ENCODE peak calls at places on chromosomes 6 and 20, in five cellular contexts. R is lung, P is left ventricle myocardium inferior, Q is ovary, H is heart right ventricle. T is an unnamed sample. For H3K36me3, the result is how much of the 10 kb centered on the place peaks cover.

GRCh38 chr6:88105741-88106340 is 58.2 kb downstream of the SPACA1 start:
- DNase-seq in R (no peak), P (no peak), Q (no peak), H (no peak), T (no peak)

GRCh38 chr6:108406943-108407342 is 112.1 kb downstream of the AFG1L start:
- DNase-seq in R (no peak), P (no peak), Q (no peak), H (no peak), T (no peak)

GRCh38 chr6:165417298-165417865 is 108.0 kb upstream of the C6orf118 start:
- DNase-seq in R (no peak), P (no peak), Q (no peak), H (no peak), T (no peak)

GRCh38 chr6:100999034-100999597 is 118.0 kb upstream of the ASCC3 start:
- DNase-seq in R (no peak), P (no peak), Q (no peak), H (no peak), T (no peak)

GRCh38 chr6:156686429-156686939 is 90.7 kb upstream of the ARID1B start:
- DNase-seq in R (no peak), P (no peak), Q (no peak), H (peak), T (peak)

GRCh38 chr6:22512716-22513452 is 56.5 kb upstream of the HDGFL1 start:
- DNase-seq in R (no peak), P (no peak), Q (no peak), H (no peak), T (no peak)

GRCh38 chr20:6434131-6434530 is 311.3 kb upstream of the FERMT1 start:
- DNase-seq in R (no peak), P (no peak), Q (no peak), H (no peak), T (no peak)

GRCh38 chr20:64186071-64186598 is 21.9 kb downstream of the MYT1 start:
- DNase-seq in R (no peak), P (no peak), Q (no peak), H (no peak), T (no peak)

GRCh38 chr6:131958095-131958494 is 6.9 kb upstream of the CCN2 start:
- DNase-seq in R (no peak), P (no peak), Q (no peak), H (no peak), T (no peak)

DNA sequence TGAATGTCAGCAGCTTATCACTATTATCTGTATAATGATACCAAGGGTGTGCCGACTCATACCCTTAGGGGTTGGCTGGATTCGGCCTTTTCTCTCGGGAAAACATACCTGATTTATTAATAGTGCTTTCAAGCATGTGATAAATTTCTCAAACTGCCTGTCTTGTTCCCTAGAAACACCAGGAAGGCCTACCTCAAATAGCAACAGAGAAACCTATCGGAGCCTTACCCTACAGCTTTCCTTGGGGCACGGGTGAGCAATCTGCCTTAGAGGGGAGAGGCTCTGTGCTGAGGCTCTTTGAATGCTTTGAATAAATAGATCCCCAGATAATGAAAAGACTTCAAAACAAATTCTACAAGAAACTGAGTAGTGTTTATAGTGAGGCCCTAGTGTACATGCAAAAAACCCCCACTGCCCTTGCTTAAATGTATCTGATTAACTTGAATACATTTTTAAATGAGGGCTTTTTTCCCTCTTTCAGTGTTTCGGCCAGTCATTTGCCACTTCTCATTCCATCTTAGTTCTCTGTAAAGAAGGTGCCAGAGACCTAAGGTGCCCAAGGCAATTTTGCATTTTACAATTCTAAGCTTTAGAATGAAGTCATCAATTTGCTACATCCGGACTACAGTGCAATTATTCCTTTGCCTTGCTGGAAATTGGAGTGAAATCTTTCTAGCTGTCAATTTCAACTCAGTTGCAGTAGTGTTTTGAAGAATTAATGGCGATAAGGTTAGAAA is 320.1 kb downstream of the ESR1 start:
- DNase-seq in R (no peak), P (no peak), Q (no peak), H (no peak), T (no peak)
- TF ChIP-seq CTCF in R (no peak), P (no peak), Q (no peak), H (no peak), T (no peak)

GRCh38 chr20:5127859-5128409 is 1.1 kb downstream of the CDS2 start:
- DNase-seq in R (no peak), P (no peak), Q (no peak), H (no peak), T (no peak)

GRCh38 chr20:5128886-5129285 is 2.1 kb downstream of the CDS2 start:
- DNase-seq in R (no peak), P (no peak), Q (no peak), H (no peak), T (no peak)

GRCh38 chr20:5135363-5136012 is 8.7 kb downstream of the CDS2 start:
- DNase-seq in R (no peak), P (no peak), Q (no peak), H (no peak), T (no peak)

GRCh38 chr20:5133998-5134397 is 7.2 kb downstream of the CDS2 start:
- DNase-seq in R (peak), P (no peak), Q (no peak), H (no peak), T (no peak)

DNA sequence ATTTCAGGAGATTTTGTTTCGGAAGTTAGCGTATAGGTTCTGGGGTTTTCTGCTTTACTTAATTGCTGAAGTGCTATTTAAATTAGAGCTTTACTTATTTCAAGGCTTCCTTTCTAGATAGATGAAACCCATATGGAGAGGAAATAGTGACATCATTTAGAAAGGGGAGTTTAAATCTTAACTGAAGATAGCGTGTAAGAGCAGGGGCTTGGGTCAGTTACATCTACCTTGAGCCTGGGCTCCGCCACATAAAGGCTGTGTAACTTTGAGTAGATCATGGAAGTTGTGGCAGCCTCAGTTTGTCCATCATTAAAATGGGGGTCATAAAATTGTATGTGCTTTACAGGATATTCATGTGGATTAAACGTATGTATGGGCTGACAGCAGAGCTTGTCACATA is 4.7 kb downstream of the CDS2 start:
- DNase-seq in R (no peak), P (no peak), Q (no peak), H (no peak), T (no peak)
- H3K27ac ChIP-seq in R (peak), P (peak), Q (no peak), H (peak), T (no peak)

DNA sequence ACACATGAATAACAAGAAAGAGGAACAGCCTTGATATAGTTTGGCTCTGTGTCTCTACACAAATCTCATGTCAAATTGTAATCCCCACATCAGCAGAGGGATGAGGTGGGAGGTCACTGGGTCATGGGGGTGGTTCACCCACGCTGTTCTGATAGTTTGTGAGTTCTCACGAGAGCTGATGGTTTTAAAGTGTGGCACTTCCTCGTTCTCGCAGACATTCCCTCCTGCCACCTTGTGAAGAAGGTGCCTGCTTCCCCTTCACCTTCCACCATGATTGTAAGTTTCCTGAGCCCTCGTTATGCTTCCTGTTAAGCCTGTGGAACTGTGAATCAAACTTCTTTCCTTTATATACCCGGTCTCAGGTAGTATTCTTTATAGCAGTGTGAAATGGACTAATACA is 13.1 kb downstream of the SRPK1 start:
- DNase-seq in R (no peak), P (no peak), Q (no peak), H (no peak), T (no peak)
- H3K36me3 ChIP-seq in R (under half), P (under half), Q (under half), H (under half), T (half or more)

DNA sequence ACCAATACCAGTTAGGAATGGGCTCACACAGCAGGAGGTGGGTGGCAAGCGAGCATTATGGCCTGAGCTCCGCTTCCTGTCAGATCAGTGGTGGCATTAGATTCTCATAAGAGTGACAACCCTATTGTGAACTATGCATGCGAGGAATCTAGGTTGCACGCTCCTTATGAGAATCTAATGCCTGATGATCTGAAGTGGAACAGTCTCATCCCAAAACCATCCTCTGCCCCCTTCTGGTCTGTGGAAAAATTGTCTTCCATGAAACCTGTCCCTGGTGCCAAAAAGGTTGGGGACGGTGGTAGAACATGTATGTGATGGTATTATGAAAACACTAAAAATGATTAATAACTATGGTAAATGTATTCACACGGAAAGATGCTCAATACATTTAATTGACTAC is 99.7 kb upstream of the HIVEP1 start:
- DNase-seq in R (no peak), P (no peak), Q (no peak), H (no peak), T (no peak)
- TF ChIP-seq CTCF in R (no peak), P (no peak), Q (no peak), H (no peak), T (peak)

GRCh38 chr6:7671581-7671980 is 54.3 kb upstream of the BMP6 start:
- DNase-seq in R (no peak), P (no peak), Q (no peak), H (no peak), T (no peak)
- H3K27ac ChIP-seq in R (no peak), P (no peak), Q (no peak), H (no peak), T (no peak)

GRCh38 chr6:111572216-111572706 is 33.4 kb downstream of the TRAF3IP2 start:
- DNase-seq in R (no peak), P (no peak), Q (no peak), H (no peak), T (no peak)
- H3K36me3 ChIP-seq in R (under half), P (under half), Q (under half), H (under half), T (under half)

GRCh38 chr20:33180169-33180568 is 12.2 kb downstream of the BPIFA2 start:
- DNase-seq in R (no peak), P (no peak), Q (no peak), H (no peak), T (no peak)

GRCh38 chr20:33183292-33183691 is 15.3 kb downstream of the BPIFA2 start:
- DNase-seq in R (no peak), P (no peak), Q (no peak), H (no peak), T (no peak)

GRCh38 chr20:33177866-33178265 is 9.9 kb downstream of the BPIFA2 start:
- DNase-seq in R (no peak), P (no peak), Q (no peak), H (no peak), T (no peak)

GRCh38 chr20:33178726-33179125 is 10.8 kb downstream of the BPIFA2 start:
- DNase-seq in R (peak), P (no peak), Q (no peak), H (no peak), T (no peak)

DNA sequence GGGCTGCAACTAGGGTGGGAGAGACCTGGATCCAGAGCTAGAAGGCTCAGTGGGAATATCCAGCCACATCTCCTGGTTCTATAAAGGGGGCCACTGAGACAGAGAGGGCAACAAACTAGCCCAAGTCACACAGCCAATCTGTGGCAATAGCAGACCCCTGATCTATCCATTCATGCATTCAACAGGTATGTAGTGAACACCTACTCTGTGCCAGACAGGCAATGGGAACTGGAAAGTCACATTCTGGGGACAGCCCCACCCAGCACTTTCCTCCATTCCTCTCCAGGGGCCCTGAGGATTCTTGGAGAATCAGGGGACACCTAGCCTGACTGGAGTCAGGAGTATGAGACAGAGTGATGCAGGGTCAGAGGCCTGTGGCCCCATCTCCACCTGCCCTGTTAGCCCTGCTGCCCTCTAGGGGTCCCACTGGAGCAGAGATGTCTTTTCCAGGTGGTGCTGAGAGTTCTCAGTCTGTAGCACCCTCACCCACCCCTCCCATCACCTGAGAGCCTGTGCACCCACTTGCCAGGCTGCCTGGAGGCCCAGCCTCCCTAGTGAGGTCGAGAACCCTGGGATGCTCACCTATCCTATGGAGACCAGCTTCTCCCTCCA is 13.6 kb downstream of the BPIFA2 start:
- DNase-seq in R (no peak), P (no peak), Q (no peak), H (no peak), T (no peak)
- TF ChIP-seq CTCF in R (no peak), P (no peak), Q (no peak), H (no peak), T (peak)

GRCh38 chr6:42293579-42293978 is 75.9 kb upstream of the MRPS10 start:
- DNase-seq in R (no peak), P (no peak), Q (no peak), H (no peak), T (no peak)
- H3K27ac ChIP-seq in R (no peak), P (no peak), Q (no peak), H (peak), T (no peak)

DNA sequence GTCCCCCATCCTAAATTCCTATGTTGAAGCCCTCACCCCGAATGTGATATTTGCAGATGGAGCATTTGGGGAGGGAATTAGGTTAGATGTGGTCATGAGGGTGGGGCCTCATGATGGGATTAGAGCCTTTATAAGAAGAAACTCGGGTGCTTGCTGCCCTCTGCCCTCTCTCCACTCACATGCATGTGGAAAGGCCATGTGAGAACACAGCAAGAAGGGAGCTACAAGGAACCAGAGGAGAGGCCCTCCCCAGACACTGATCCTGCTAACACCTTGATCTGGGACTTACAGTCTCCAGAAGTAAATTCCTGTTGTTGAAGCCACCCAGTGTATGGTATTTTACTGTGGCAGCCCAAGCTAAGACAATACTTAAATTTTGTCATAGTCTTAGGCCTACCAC is 69.6 kb upstream of the TULP1 start:
- DNase-seq in R (no peak), P (no peak), Q (no peak), H (no peak), T (peak)
- H3K36me3 ChIP-seq in R (under half), P (half or more), Q (under half), H (half or more), T (under half)

T was measured in WERI-Rb-1.